ENCODE peak calls at places on chromosomes 3 and 15, in five cellular contexts. S is SK-N-SH, Z is MM.1S, N is H9, C is mammary epithelial cell. M is an unnamed sample. For H4K20me1, the result is how much of the 10 kb centered on the place peaks cover.

GRCh38 chr3:48187579-48188265 is 495 bp downstream of the CDC25A start:
- DNase-seq in S (peak), Z (peak), N (peak), C (no peak), M (no peak)

GRCh38 chr3:55639886-55640765 is 153.0 kb upstream of the WNT5A start:
- DNase-seq in S (no peak), Z (no peak), N (no peak), C (peak), M (peak)

GRCh38 chr3:149356044-149356592 is 21.3 kb downstream of the TM4SF1 start:
- DNase-seq in S (no peak), Z (no peak), N (no peak), C (no peak), M (no peak)

GRCh38 chr3:194178128-194178527 is 42.2 kb downstream of the HES1 start:
- DNase-seq in S (no peak), Z (no peak), N (no peak), C (no peak), M (no peak)

GRCh38 chr3:49673715-49674490 is at the start of gene APEH:
- DNase-seq in S (peak), Z (peak), N (peak), C (peak), M (peak)

GRCh38 chr3:82080261-82080660 is 318.8 kb upstream of the GBE1 start:
- DNase-seq in S (no peak), Z (no peak), N (no peak), C (peak), M (no peak)

GRCh38 chr3:30964612-30965011 is 70.2 kb upstream of the GADL1 start:
- DNase-seq in S (no peak), Z (peak), N (no peak), C (peak), M (peak)

GRCh38 chr3:161069441-161070251 is 35.5 kb downstream of the B3GALNT1 start:
- DNase-seq in S (no peak), Z (peak), N (no peak), C (peak), M (peak)

GRCh38 chr3:51942603-51943450 is 664 bp downstream of the PARP3 start:
- DNase-seq in S (peak), Z (peak), N (peak), C (peak), M (no peak)

GRCh38 chr3:73341272-73341671 is 279.8 kb downstream of the EBLN2 start:
- DNase-seq in S (no peak), Z (no peak), N (no peak), C (no peak), M (no peak)

GRCh38 chr3:141405581-141405980 is 37.3 kb downstream of the ZBTB38 start:
- DNase-seq in S (no peak), Z (peak), N (no peak), C (no peak), M (no peak)

GRCh38 chr3:53247619-53248018 is 8.2 kb downstream of the TKT start:
- DNase-seq in S (no peak), Z (no peak), N (no peak), C (no peak), M (no peak)

GRCh38 chr3:170506556-170506955 is 79.3 kb downstream of the SLC7A14 start:
- DNase-seq in S (no peak), Z (no peak), N (no peak), C (no peak), M (no peak)

GRCh38 chr15:28128036-28128435 is 28.9 kb upstream of the OCA2 start:
- DNase-seq in S (no peak), Z (no peak), N (no peak), C (no peak), M (no peak)

GRCh38 chr15:76973362-76973743 is 21.6 kb upstream of the PSTPIP1 start:
- DNase-seq in S (peak), Z (no peak), N (peak), C (no peak), M (no peak)

GRCh38 chr15:32100286-32100685 is 70.0 kb downstream of the CHRNA7 start:
- DNase-seq in S (no peak), Z (no peak), N (no peak), C (no peak), M (no peak)

GRCh38 chr3:181725033-181725775 is 13.5 kb downstream of the SOX2 start:
- DNase-seq in S (no peak), Z (no peak), N (no peak), C (no peak), M (no peak)

GRCh38 chr3:13596426-13597205 is 47.7 kb downstream of the FBLN2 start:
- DNase-seq in S (no peak), Z (no peak), N (no peak), C (no peak), M (no peak)

GRCh38 chr3:58635371-58636285 is 30.9 kb downstream of the FAM3D start:
- DNase-seq in S (no peak), Z (no peak), N (peak), C (no peak), M (no peak)

GRCh38 chr3:56801151-56801596 is 575 bp downstream of the ARHGEF3 start:
- DNase-seq in S (no peak), Z (peak), N (peak), C (peak), M (no peak)

GRCh38 chr3:24264748-24265158 is 229.9 kb downstream of the THRB start:
- DNase-seq in S (peak), Z (peak), N (no peak), C (peak), M (no peak)

GRCh38 chr3:100254168-100254777 is 6.5 kb upstream of the TBC1D23 start:
- DNase-seq in S (peak), Z (peak), N (peak), C (peak), M (no peak)

GRCh38 chr15:36109943-36110658 is 469.3 kb upstream of the CDIN1 start:
- DNase-seq in S (no peak), Z (no peak), N (no peak), C (peak), M (no peak)

GRCh38 chr3:193744048-193744821 is 151.2 kb downstream of the OPA1 start:
- DNase-seq in S (no peak), Z (peak), N (no peak), C (no peak), M (no peak)

GRCh38 chr3:177137774-177138705 is 59.2 kb downstream of the TBL1XR1 start:
- DNase-seq in S (no peak), Z (no peak), N (no peak), C (no peak), M (no peak)
- H4K20me1 ChIP-seq in S (half or more), Z (half or more), N (under half), C (under half), M (under half)

GRCh38 chr3:196883361-196883760 is 15.6 kb downstream of the SENP5 start:
- DNase-seq in S (no peak), Z (peak), N (no peak), C (no peak), M (no peak)
- H4K20me1 ChIP-seq in S (half or more), Z (under half), N (under half), C (under half), M (under half)

GRCh38 chr15:90159213-90159612 is 41.9 kb upstream of the SEMA4B start:
- DNase-seq in S (no peak), Z (no peak), N (no peak), C (no peak), M (no peak)
- H4K20me1 ChIP-seq in S (under half), Z (under half), N (under half), C (under half), M (under half)

GRCh38 chr3:18420584-18420983 is 4.6 kb downstream of the SATB1 start:
- DNase-seq in S (no peak), Z (no peak), N (no peak), C (no peak), M (no peak)

GRCh38 chr3:18415836-18416235 is 9.3 kb downstream of the SATB1 start:
- DNase-seq in S (no peak), Z (no peak), N (no peak), C (no peak), M (no peak)

GRCh38 chr3:18419232-18419631 is 5.9 kb downstream of the SATB1 start:
- DNase-seq in S (no peak), Z (no peak), N (no peak), C (no peak), M (no peak)

GRCh38 chr3:18416332-18416731 is 8.8 kb downstream of the SATB1 start:
- DNase-seq in S (no peak), Z (no peak), N (no peak), C (no peak), M (no peak)

DNA sequence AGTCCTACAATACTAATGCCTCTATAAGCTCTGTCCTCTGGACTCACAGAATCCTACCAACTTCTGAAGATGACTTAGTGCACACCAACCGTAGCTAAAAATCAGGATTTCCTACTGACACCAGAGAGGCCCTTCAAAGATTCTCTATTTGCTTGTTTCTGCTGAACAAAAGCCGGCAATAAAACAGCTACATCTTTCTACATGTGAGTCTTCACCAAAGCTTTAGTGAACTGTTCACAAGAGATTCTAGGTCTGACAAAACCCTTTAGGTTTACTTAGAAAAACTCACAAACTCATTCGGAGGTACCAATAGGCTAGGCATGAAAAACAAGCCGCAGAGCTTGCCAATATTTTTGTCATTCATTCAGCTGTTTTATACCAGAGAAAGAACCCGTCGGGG is 7.0 kb downstream of the SATB1 start:
- DNase-seq in S (no peak), Z (no peak), N (no peak), C (no peak), M (no peak)
- H4K20me1 ChIP-seq in S (under half), Z (under half), N (under half), C (under half), M (under half)

GRCh38 chr15:38255690-38256089 is 3.1 kb downstream of the SPRED1 start:
- DNase-seq in S (no peak), Z (no peak), N (no peak), C (no peak), M (no peak)
- H4K20me1 ChIP-seq in S (half or more), Z (under half), N (under half), C (under half), M (under half)

GRCh38 chr15:64501396-64501716 is 41.0 kb downstream of the ZNF609 start:
- DNase-seq in S (no peak), Z (no peak), N (no peak), C (no peak), M (no peak)
- H4K20me1 ChIP-seq in S (under half), Z (under half), N (under half), C (under half), M (under half)

GRCh38 chr3:38039899-38040261 is 872 bp downstream of the DLEC1 start:
- DNase-seq in S (no peak), Z (peak), N (peak), C (no peak), M (no peak)
- H4K20me1 ChIP-seq in S (under half), Z (under half), N (under half), C (under half), M (under half)

DNA sequence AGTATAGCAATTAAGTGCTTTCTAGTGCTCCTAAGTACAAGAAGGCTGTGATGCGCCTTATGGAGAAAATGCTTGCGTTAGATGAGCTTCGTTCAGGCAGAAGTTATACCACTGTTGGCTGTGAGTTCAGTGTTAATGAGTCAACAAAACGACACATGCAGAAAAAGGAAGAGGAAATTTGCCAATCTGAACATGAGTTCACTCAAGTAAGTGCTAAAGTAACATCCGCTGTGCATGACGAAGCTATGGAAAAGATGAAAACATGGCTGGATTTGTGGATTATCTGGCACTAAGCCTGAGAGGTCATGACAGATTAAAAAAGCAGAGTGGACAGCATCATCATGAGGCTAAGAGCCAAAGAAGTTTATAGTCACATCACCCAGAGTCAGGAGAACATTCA is 36.9 kb downstream of the SH3BP5 start:
- DNase-seq in S (no peak), Z (no peak), N (no peak), C (no peak), M (no peak)
- H4K20me1 ChIP-seq in S (under half), Z (under half), N (under half), C (under half), M (under half)

GRCh38 chr3:122484985-122485384 is 29.8 kb downstream of the KPNA1 start:
- DNase-seq in S (no peak), Z (no peak), N (no peak), C (peak), M (no peak)
- H4K20me1 ChIP-seq in S (under half), Z (under half), N (under half), C (under half), M (under half)

DNA sequence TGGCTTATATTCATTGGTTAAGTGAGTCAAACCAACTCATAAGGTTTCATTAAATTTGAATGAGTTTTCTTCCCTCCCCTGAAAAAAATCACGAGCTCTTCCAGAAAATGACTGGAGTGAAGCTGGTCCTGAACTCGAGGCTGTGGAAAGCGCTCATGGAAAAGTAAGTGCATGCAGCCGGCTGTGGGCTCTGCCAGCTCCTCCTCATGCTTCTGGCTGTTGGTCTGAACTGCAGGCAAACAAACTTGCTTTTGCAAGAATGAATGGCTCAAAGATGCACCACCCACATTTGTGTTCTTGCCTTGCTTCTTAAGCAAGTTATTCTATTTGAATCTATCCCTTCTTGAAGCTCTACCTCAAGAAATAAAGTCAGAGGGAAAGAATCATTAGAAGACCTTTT is 6.2 kb downstream of the ETV5 start:
- DNase-seq in S (no peak), Z (no peak), N (no peak), C (no peak), M (no peak)
- H4K20me1 ChIP-seq in S (under half), Z (under half), N (under half), C (under half), M (under half)

M was measured in keratinocyte.